ENCODE peak calls at places on chromosomes 16 and 17, in nine cellular contexts. O, J, C, S, K, Z, E, Y and Q are unnamed samples.

GRCh38 chr17:59561042-59561441 is 4.4 kb upstream of the DHX40 start:
- DNase-seq in Z (no peak), C (peak), E (peak), K (no peak), Y (peak), O (peak), J (peak), S (peak), Q (peak)

GRCh38 chr17:33260638-33261037 is 32.5 kb downstream of the ASIC2 start:
- DNase-seq in Y (no peak), J (no peak), K (no peak), S (no peak), Z (no peak), O (no peak), E (no peak), C (no peak), Q (no peak)

GRCh38 chr17:81126281-81127132 is 38.8 kb upstream of the PVALEF start:
- DNase-seq in E (no peak), C (no peak), Y (no peak), Z (no peak), S (no peak), O (no peak), J (no peak), K (no peak), Q (no peak)

GRCh38 chr16:3986235-3986544 is 105.7 kb upstream of the CREBBP start:
- DNase-seq in Y (no peak), O (no peak), E (no peak), C (no peak), K (no peak), S (no peak), Z (no peak), J (no peak), Q (no peak)

GRCh38 chr17:47966079-47966519 is 4.8 kb upstream of the CDK5RAP3 start:
- DNase-seq in Y (no peak), K (no peak), E (no peak), O (peak), Z (no peak), J (peak), S (no peak), C (peak), Q (no peak)

GRCh38 chr17:49197346-49197998 is 12.9 kb downstream of the GNGT2 start:
- DNase-seq in J (no peak), O (peak), E (no peak), Z (no peak), K (no peak), Y (no peak), C (no peak), S (no peak), Q (no peak)

GRCh38 chr17:27760069-27760885 is 40.1 kb downstream of the NOS2 start:
- DNase-seq in J (peak), Z (peak), C (peak), K (peak), O (peak), S (peak), E (peak), Y (peak), Q (peak)

GRCh38 chr16:87678618-87679017 is 76.3 kb downstream of the JPH3 start:
- DNase-seq in C (no peak), Y (no peak), O (no peak), S (no peak), E (no peak), K (no peak), Z (no peak), J (peak), Q (no peak)

GRCh38 chr17:3974980-3975379 is 10.7 kb upstream of the ATP2A3 start:
- DNase-seq in J (no peak), C (no peak), Y (no peak), O (no peak), Z (no peak), S (no peak), K (no peak), E (no peak), Q (no peak)

GRCh38 chr17:5676012-5676411 is 91.7 kb upstream of the NLRP1 start:
- DNase-seq in E (no peak), S (no peak), Z (no peak), K (no peak), C (no peak), O (no peak), Y (no peak), J (no peak), Q (peak)

GRCh38 chr17:41500131-41500911 is 5.1 kb downstream of the KRT13 start:
- DNase-seq in O (peak), Z (no peak), E (peak), J (no peak), Y (peak), K (peak), C (peak), S (no peak), Q (peak)

GRCh38 chr17:82709676-82710498 is 6.6 kb upstream of the FN3KRP start:
- DNase-seq in Y (no peak), E (no peak), K (no peak), S (no peak), Z (no peak), C (no peak), O (no peak), J (no peak), Q (no peak)

GRCh38 chr17:4465786-4466185 is 32.0 kb downstream of the SPNS3 start:
- DNase-seq in J (no peak), Y (no peak), E (no peak), O (no peak), S (no peak), K (no peak), C (no peak), Z (no peak), Q (no peak)

GRCh38 chr16:62831235-62831634 is 795.0 kb upstream of the CDH8 start:
- DNase-seq in O (no peak), K (no peak), S (no peak), C (no peak), Z (no peak), Y (no peak), E (no peak), J (no peak), Q (no peak)

GRCh38 chr17:50948711-50949110 is 82.6 kb upstream of the TOB1 start:
- DNase-seq in S (no peak), J (no peak), O (no peak), K (no peak), C (no peak), Y (no peak), E (no peak), Z (no peak), Q (no peak)

GRCh38 chr17:51164911-51165679 is 1.1 kb upstream of the NME2 start:
- DNase-seq in O (no peak), E (no peak), S (no peak), Z (no peak), Y (peak), K (peak), J (peak), C (peak), Q (no peak)

GRCh38 chr17:74213897-74214386 is 571 bp downstream of the TTYH2 start:
- DNase-seq in E (no peak), Y (no peak), J (no peak), S (peak), K (no peak), Z (no peak), C (no peak), O (no peak), Q (no peak)

GRCh38 chr16:84687715-84688114 is 12.1 kb upstream of the USP10 start:
- DNase-seq in Z (no peak), C (no peak), K (peak), Y (no peak), O (peak), S (peak), E (no peak), J (no peak), Q (peak)

GRCh38 chr17:75643033-75644017 is 10.1 kb downstream of the SMIM5 start:
- DNase-seq in Z (no peak), E (no peak), J (no peak), C (no peak), S (no peak), K (no peak), O (peak), Y (peak), Q (no peak)

GRCh38 chr17:603405-604193 is 111.0 kb downstream of the VPS53 start:
- DNase-seq in O (no peak), Y (no peak), J (no peak), E (no peak), K (no peak), C (no peak), S (no peak), Z (no peak), Q (peak)

GRCh38 chr17:28718317-28718672 is 627 bp upstream of the RAB34 start:
- DNase-seq in C (no peak), S (no peak), Z (peak), J (no peak), K (no peak), O (no peak), Y (no peak), E (no peak), Q (no peak)

GRCh38 chr17:5437721-5438317 is 1.1 kb downstream of the C1QBP start:
- DNase-seq in O (peak), Z (no peak), E (no peak), K (peak), J (no peak), Y (no peak), S (no peak), C (no peak), Q (peak)

GRCh38 chr17:27408891-27409290 is 47.4 kb upstream of the KSR1 start:
- DNase-seq in C (no peak), Z (no peak), E (no peak), J (no peak), S (no peak), K (peak), Y (no peak), O (no peak), Q (peak)

GRCh38 chr17:31715436-31715835 is 143.6 kb downstream of the COPRS start:
- DNase-seq in J (no peak), O (no peak), E (no peak), Y (no peak), Z (no peak), C (no peak), K (no peak), S (no peak), Q (no peak)

GRCh38 chr17:73311781-73312641 is at the start of gene CDC42EP4:
- DNase-seq in S (no peak), K (peak), O (peak), C (peak), E (peak), Z (peak), J (peak), Y (peak), Q (peak)

GRCh38 chr17:30477758-30478115 is 529 bp downstream of the GOSR1 start:
- DNase-seq in O (no peak), E (no peak), C (peak), Z (no peak), J (peak), K (peak), Y (peak), S (peak), Q (peak)

GRCh38 chr16:28133666-28134065 is 70.2 kb upstream of the GSG1L start:
- DNase-seq in S (no peak), O (no peak), C (no peak), E (no peak), Z (no peak), K (no peak), J (no peak), Y (no peak), Q (no peak)

GRCh38 chr17:50689956-50690886 is 17.5 kb downstream of the ANKRD40 start:
- DNase-seq in O (peak), C (no peak), S (no peak), J (no peak), Y (peak), E (no peak), K (peak), Z (peak), Q (no peak)

GRCh38 chr17:27529230-27529796 is 73.1 kb downstream of the KSR1 start:
- DNase-seq in J (no peak), S (peak), O (no peak), K (peak), C (no peak), Y (no peak), Z (no peak), E (no peak), Q (peak)

GRCh38 chr16:67108931-67109406 is 772 bp upstream of the PHAF1 start:
- DNase-seq in C (no peak), K (no peak), O (no peak), E (no peak), J (no peak), S (no peak), Z (no peak), Y (no peak), Q (no peak)

GRCh38 chr17:16928406-16929280 is 43.3 kb downstream of the TNFRSF13B start:
- DNase-seq in J (no peak), S (no peak), C (no peak), O (no peak), K (no peak), E (no peak), Z (no peak), Y (no peak), Q (no peak)

GRCh38 chr16:4053663-4054479 is 62.4 kb downstream of the ADCY9 start:
- DNase-seq in K (peak), Z (no peak), Y (no peak), S (no peak), J (no peak), E (peak), C (peak), O (peak), Q (peak)

GRCh38 chr16:31877876-31878642 is 4.5 kb downstream of the ZNF267 start:
- DNase-seq in K (no peak), E (no peak), Y (no peak), J (no peak), S (no peak), C (no peak), O (no peak), Z (no peak), Q (no peak)

GRCh38 chr17:151004-151403 is 13.6 kb downstream of the SCGB1C2 start:
- DNase-seq in Z (no peak), Y (no peak), J (peak), S (no peak), K (no peak), O (no peak), E (no peak), C (no peak), Q (no peak)

GRCh38 chr17:8726951-8727555 is 17.6 kb downstream of the CCDC42 start:
- DNase-seq in E (no peak), O (no peak), K (peak), S (no peak), J (no peak), C (peak), Z (no peak), Y (no peak), Q (no peak)

GRCh38 chr17:74877592-74878543 is 5.1 kb upstream of the FDXR start:
- DNase-seq in E (peak), J (peak), S (no peak), Z (no peak), O (peak), C (peak), Y (no peak), K (no peak), Q (no peak)

GRCh38 chr16:56789360-56789759 is 59.4 kb downstream of the NUP93 start:
- DNase-seq in C (peak), Y (peak), O (peak), S (peak), Z (no peak), K (peak), E (peak), J (peak), Q (no peak)

GRCh38 chr16:56795011-56795410 is 65.1 kb downstream of the NUP93 start:
- DNase-seq in S (no peak), O (peak), Y (no peak), C (no peak), Z (no peak), E (no peak), J (no peak), K (peak), Q (no peak)

GRCh38 chr16:56797861-56798260 is 67.1 kb upstream of the SLC12A3 start:
- DNase-seq in S (no peak), C (no peak), K (no peak), E (no peak), J (no peak), Z (no peak), O (no peak), Y (no peak), Q (no peak)

GRCh38 chr16:56792960-56793359 is 63.0 kb downstream of the NUP93 start:
- DNase-seq in Z (no peak), J (no peak), O (no peak), Y (no peak), S (no peak), K (no peak), C (no peak), E (no peak), Q (no peak)

GRCh38 chr16:56793504-56793903 is 63.6 kb downstream of the NUP93 start:
- DNase-seq in C (peak), J (peak), O (peak), E (no peak), S (peak), K (no peak), Y (peak), Z (no peak), Q (peak)
- H3K4me2 ChIP-seq in C (no peak), J (no peak), O (no peak), E (no peak), S (no peak), K (no peak), Y (no peak), Z (no peak), Q (no peak)

GRCh38 chr16:54422569-54422978 is 136.0 kb upstream of the IRX3 start:
- DNase-seq in C (no peak), Y (no peak), E (no peak), Z (no peak), K (no peak), O (no peak), S (no peak), J (no peak), Q (no peak)

GRCh38 chr16:54421220-54421619 is 134.6 kb upstream of the IRX3 start:
- DNase-seq in E (no peak), J (no peak), C (no peak), Y (no peak), K (no peak), O (no peak), Z (no peak), S (no peak), Q (no peak)

GRCh38 chr16:54425068-54425467 is 138.5 kb upstream of the IRX3 start:
- DNase-seq in O (no peak), K (no peak), S (no peak), Y (no peak), E (no peak), J (no peak), C (no peak), Z (no peak), Q (no peak)

GRCh38 chr16:54424043-54424451 is 137.5 kb upstream of the IRX3 start:
- DNase-seq in S (no peak), C (no peak), K (no peak), Y (no peak), E (no peak), J (no peak), Z (no peak), O (no peak), Q (no peak)

DNA sequence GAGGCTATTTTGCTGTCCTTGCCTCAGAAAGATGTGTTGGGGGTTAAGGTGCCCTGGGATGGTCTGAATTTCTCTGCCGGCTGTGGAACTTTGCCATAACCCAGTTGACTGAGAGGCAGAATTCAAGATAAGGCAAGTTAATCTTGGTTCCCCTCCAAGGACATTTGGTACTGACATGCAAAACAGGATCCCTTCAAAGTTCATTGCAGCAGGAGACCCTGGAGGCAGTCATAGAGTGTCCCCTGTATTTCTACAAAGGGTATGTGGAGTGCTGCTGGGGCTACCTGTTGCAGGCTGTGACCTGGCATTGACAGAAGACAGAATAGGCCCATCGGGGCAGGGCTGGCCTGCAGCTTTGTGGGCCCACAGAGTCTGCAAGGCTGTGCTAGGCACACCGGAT is 135.6 kb upstream of the IRX3 start:
- DNase-seq in K (no peak), S (no peak), O (no peak), Y (no peak), C (no peak), Z (no peak), E (no peak), J (no peak), Q (no peak)
- H3K4me2 ChIP-seq in K (no peak), S (no peak), O (no peak), Y (no peak), C (no peak), Z (no peak), E (peak), J (no peak), Q (no peak)

DNA sequence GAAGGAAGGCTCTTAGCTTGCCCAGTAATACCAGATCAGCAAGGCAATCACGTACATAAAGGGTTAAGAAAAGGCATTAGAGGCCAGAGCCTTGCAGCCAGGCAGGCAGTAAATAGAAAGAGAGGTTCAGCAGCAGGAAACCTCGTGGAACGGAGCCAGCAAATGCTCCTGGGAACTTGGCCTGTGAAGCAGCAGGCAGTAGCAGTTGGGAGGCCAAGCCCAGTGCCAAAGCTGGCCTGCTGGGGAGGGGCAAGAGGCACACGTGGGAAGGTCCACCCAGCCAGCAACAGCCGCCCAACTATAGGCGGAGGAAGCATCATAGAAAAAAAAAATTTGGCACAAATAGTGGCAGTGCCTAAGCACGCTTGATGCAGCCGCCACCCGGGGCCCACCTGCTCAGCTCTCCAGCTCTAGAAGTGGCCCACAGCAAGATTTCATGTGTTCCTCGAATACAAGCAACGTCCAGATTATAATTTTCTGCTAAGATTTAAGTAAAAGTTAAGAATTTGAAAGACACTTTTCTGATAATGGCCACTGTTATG is 2339.5 kb downstream of the TP53TG3F start:
- DNase-seq in Y (no peak), S (no peak), J (no peak), Z (no peak), K (no peak), C (no peak), E (no peak), O (no peak), Q (no peak)
- H3K4me2 ChIP-seq in Y (no peak), S (no peak), J (no peak), Z (no peak), K (no peak), C (no peak), E (no peak), O (no peak), Q (no peak)

GRCh38 chr16:11886881-11887280 is 28.9 kb downstream of the GSPT1 start:
- DNase-seq in S (no peak), K (no peak), J (no peak), Z (no peak), C (no peak), O (no peak), E (no peak), Y (no peak), Q (no peak)
- H3K4me2 ChIP-seq in S (no peak), K (no peak), J (no peak), Z (no peak), C (no peak), O (no peak), E (no peak), Y (no peak), Q (no peak)

DNA sequence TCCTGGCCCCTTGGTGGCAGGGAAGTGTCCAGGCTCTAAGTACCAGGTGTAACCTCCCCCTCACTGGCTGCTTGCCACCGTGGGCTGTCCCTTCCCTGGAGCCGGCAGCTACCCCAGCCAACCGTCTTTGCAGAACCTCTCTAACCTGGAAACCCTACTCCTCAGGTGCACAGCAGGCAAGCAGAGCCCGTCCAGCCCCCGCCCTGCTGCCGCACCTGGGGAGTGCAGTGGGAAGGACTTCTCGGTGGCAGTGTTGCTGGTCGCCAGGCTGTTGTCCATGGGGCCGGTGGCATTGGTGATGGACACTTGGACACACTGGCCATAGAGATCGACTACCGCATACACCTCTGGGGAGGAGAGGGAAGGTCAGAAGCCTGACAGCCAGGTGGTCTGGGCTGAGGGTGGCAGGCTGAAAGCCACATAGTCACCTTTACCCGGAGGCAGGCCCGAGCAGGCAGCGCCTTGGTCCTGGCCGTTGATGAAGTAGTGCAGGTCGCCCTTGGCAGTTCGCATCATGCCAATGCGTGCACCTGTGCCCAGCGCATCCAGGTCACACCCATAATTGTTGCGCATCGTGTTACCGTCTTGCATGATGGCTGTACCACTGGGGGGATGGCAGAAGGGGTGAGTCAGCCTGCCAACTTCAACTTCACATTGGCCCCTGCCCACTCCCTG is 6.5 kb downstream of the NEURL4 start:
- DNase-seq in J (no peak), C (no peak), Z (no peak), E (no peak), S (no peak), Y (no peak), O (no peak), K (no peak), Q (no peak)
- H3K4me2 ChIP-seq in J (no peak), C (no peak), Z (no peak), E (no peak), S (no peak), Y (no peak), O (no peak), K (no peak), Q (no peak)

GRCh38 chr16:23301251-23302044 is 654 bp upstream of the SCNN1B start:
- DNase-seq in J (no peak), Z (no peak), O (no peak), E (no peak), S (no peak), C (no peak), K (no peak), Y (no peak), Q (no peak)
- H3K4me2 ChIP-seq in J (no peak), Z (peak), O (peak), E (peak), S (no peak), C (peak), K (no peak), Y (peak), Q (no peak)